ENCODE peak calls at places on chromosomes 2 and 18, in ten cellular contexts. F is tibial nerve; T is ascending aorta; E is tibial artery; S is dorsolateral prefrontal cortex; B is CD8-positive, alpha-beta T cell; L is cardiac muscle cell; Q is heart right ventricle; M is body of pancreas; K is ovary. H is an unnamed sample.

GRCh38 chr2:16649353-16650286 is 16.0 kb downstream of the CYRIA start:
- DNase-seq in F (no peak), T (no peak), E (no peak), S (no peak), B (no peak), L (no peak), Q (no peak), M (no peak), K (no peak), H (no peak)

GRCh38 chr2:234412726-234413125 is 84.2 kb downstream of the ARL4C start:
- DNase-seq in F (no peak), T (no peak), E (no peak), S (no peak), B (no peak), L (peak), Q (no peak), M (no peak), K (no peak), H (no peak)

GRCh38 chr2:109482371-109482841 is 131.4 kb downstream of the SEPTIN10 start:
- DNase-seq in F (no peak), T (no peak), E (no peak), S (no peak), B (no peak), L (peak), Q (no peak), M (no peak), K (peak), H (no peak)

GRCh38 chr2:226427538-226428307 is 371.9 kb downstream of the IRS1 start:
- DNase-seq in F (no peak), T (no peak), E (peak), S (no peak), B (no peak), L (peak), Q (no peak), M (no peak), K (no peak), H (no peak)

GRCh38 chr18:64110692-64111480 is 38.0 kb downstream of the LINC00305 start:
- DNase-seq in F (no peak), T (no peak), E (no peak), S (no peak), B (no peak), L (peak), Q (no peak), M (no peak), K (no peak), H (no peak)

GRCh38 chr2:128395640-128396499 is 77.2 kb upstream of the HS6ST1 start:
- DNase-seq in F (no peak), T (peak), E (peak), S (no peak), B (no peak), L (peak), Q (no peak), M (no peak), K (no peak), H (peak)

GRCh38 chr2:37671816-37672103 is 318 bp upstream of the CDC42EP3 start:
- DNase-seq in F (no peak), T (no peak), E (peak), S (no peak), B (no peak), L (no peak), Q (no peak), M (no peak), K (no peak), H (no peak)

GRCh38 chr2:187684181-187684580 is 129.9 kb upstream of the TFPI start:
- DNase-seq in F (no peak), T (no peak), E (no peak), S (no peak), B (no peak), L (no peak), Q (no peak), M (no peak), K (no peak), H (no peak)

GRCh38 chr2:40554665-40555294 is 102.9 kb upstream of the SLC8A1 start:
- DNase-seq in F (peak), T (peak), E (peak), S (no peak), B (no peak), L (peak), Q (peak), M (peak), K (peak), H (no peak)

GRCh38 chr2:214545881-214546280 is 135.0 kb downstream of the VWC2L start:
- DNase-seq in F (no peak), T (no peak), E (no peak), S (no peak), B (no peak), L (no peak), Q (no peak), M (no peak), K (no peak), H (no peak)

GRCh38 chr2:64644240-64645013 is 9.3 kb downstream of the SERTAD2 start:
- DNase-seq in F (peak), T (peak), E (peak), S (no peak), B (peak), L (peak), Q (peak), M (peak), K (peak), H (peak)

GRCh38 chr2:42336361-42336965 is 24.6 kb downstream of the COX7A2L start:
- DNase-seq in F (no peak), T (no peak), E (no peak), S (no peak), B (no peak), L (no peak), Q (no peak), M (no peak), K (no peak), H (no peak)

GRCh38 chr2:69847068-69847828 is 17.8 kb downstream of the GMCL1 start:
- DNase-seq in F (no peak), T (no peak), E (no peak), S (no peak), B (no peak), L (no peak), Q (no peak), M (no peak), K (no peak), H (no peak)

GRCh38 chr2:108257757-108258331 is 18.1 kb downstream of the SULT1C3 start:
- DNase-seq in F (no peak), T (no peak), E (no peak), S (no peak), B (no peak), L (no peak), Q (no peak), M (no peak), K (no peak), H (no peak)

GRCh38 chr18:75063615-75064512 is 145.1 kb downstream of the PTGR3 start:
- DNase-seq in F (no peak), T (no peak), E (no peak), S (no peak), B (no peak), L (no peak), Q (no peak), M (no peak), K (no peak), H (no peak)

GRCh38 chr2:149715005-149715592 is 127.5 kb upstream of the MMADHC start:
- DNase-seq in F (no peak), T (no peak), E (no peak), S (no peak), B (no peak), L (peak), Q (no peak), M (no peak), K (no peak), H (no peak)

GRCh38 chr2:219451626-219452360 is 17.1 kb downstream of the SPEG start:
- DNase-seq in F (no peak), T (peak), E (peak), S (no peak), B (no peak), L (peak), Q (peak), M (no peak), K (peak), H (peak)

GRCh38 chr2:188787661-188788044 is 186.5 kb upstream of the COL3A1 start:
- DNase-seq in F (no peak), T (no peak), E (no peak), S (no peak), B (no peak), L (peak), Q (no peak), M (no peak), K (no peak), H (no peak)

GRCh38 chr18:48842259-48843061 is 108.3 kb downstream of the SMAD7 start:
- DNase-seq in F (no peak), T (no peak), E (no peak), S (no peak), B (peak), L (peak), Q (peak), M (no peak), K (no peak), H (no peak)

GRCh38 chr2:159497256-159497655 is 119.1 kb downstream of the BAZ2B start:
- DNase-seq in F (peak), T (no peak), E (no peak), S (no peak), B (no peak), L (peak), Q (peak), M (no peak), K (no peak), H (no peak)

GRCh38 chr2:63544017-63544627 is 44.2 kb downstream of the WDPCP start:
- DNase-seq in F (no peak), T (no peak), E (no peak), S (no peak), B (no peak), L (peak), Q (no peak), M (no peak), K (no peak), H (no peak)

GRCh38 chr2:159054985-159055384 is 86.5 kb downstream of the TANC1 start:
- DNase-seq in F (no peak), T (no peak), E (no peak), S (no peak), B (no peak), L (no peak), Q (no peak), M (no peak), K (no peak), H (no peak)

GRCh38 chr2:6832995-6833604 is 32.6 kb downstream of the CMPK2 start:
- DNase-seq in F (no peak), T (no peak), E (no peak), S (no peak), B (no peak), L (no peak), Q (no peak), M (no peak), K (no peak), H (no peak)

GRCh38 chr2:46098606-46099005 is 198.6 kb upstream of the EPAS1 start:
- DNase-seq in F (no peak), T (no peak), E (no peak), S (no peak), B (no peak), L (peak), Q (no peak), M (no peak), K (no peak), H (no peak)

GRCh38 chr2:157056200-157056676 is 201.3 kb upstream of the GALNT5 start:
- DNase-seq in F (peak), T (no peak), E (no peak), S (no peak), B (no peak), L (peak), Q (no peak), M (no peak), K (no peak), H (no peak)

GRCh38 chr2:39837856-39838453 is 58.9 kb upstream of the THUMPD2 start:
- DNase-seq in F (no peak), T (no peak), E (no peak), S (no peak), B (no peak), L (peak), Q (no peak), M (peak), K (no peak), H (no peak)

GRCh38 chr18:58847383-58848071 is 17.1 kb upstream of the ZNF532 start:
- DNase-seq in F (no peak), T (no peak), E (no peak), S (no peak), B (no peak), L (no peak), Q (peak), M (peak), K (no peak), H (no peak)

GRCh38 chr18:9419956-9420631 is 55.2 kb upstream of the RALBP1 start:
- DNase-seq in F (no peak), T (no peak), E (no peak), S (no peak), B (no peak), L (peak), Q (no peak), M (no peak), K (no peak), H (no peak)

GRCh38 chr2:54903736-54904554 is 146.3 kb downstream of the RTN4 start:
- DNase-seq in F (no peak), T (peak), E (no peak), S (no peak), B (peak), L (peak), Q (no peak), M (no peak), K (no peak), H (no peak)

GRCh38 chr2:108548221-108549003 is 14.1 kb downstream of the LIMS1 start:
- DNase-seq in F (no peak), T (no peak), E (no peak), S (no peak), B (no peak), L (peak), Q (no peak), M (no peak), K (no peak), H (no peak)

GRCh38 chr2:106143495-106144215 is 50.4 kb downstream of the UXS1 start:
- DNase-seq in F (no peak), T (no peak), E (no peak), S (no peak), B (no peak), L (no peak), Q (no peak), M (no peak), K (no peak), H (no peak)

GRCh38 chr2:240402566-240403295 is 32.7 kb upstream of the GPC1 start:
- DNase-seq in F (no peak), T (peak), E (peak), S (no peak), B (no peak), L (no peak), Q (no peak), M (no peak), K (no peak), H (peak)

GRCh38 chr18:51053822-51054221 is 23.8 kb downstream of the SMAD4 start:
- DNase-seq in F (no peak), T (no peak), E (no peak), S (no peak), B (no peak), L (no peak), Q (no peak), M (no peak), K (no peak), H (no peak)

GRCh38 chr2:2846379-2847130 is 515.5 kb upstream of the MYT1L start:
- DNase-seq in F (no peak), T (no peak), E (peak), S (no peak), B (no peak), L (no peak), Q (peak), M (peak), K (peak), H (no peak)

GRCh38 chr2:96103906-96104861 is 12.2 kb downstream of the ADRA2B start:
- DNase-seq in F (no peak), T (peak), E (peak), S (peak), B (no peak), L (no peak), Q (peak), M (peak), K (no peak), H (peak)

GRCh38 chr2:176772816-176773215 is 439.8 kb upstream of the HNRNPA3 start:
- DNase-seq in F (no peak), T (no peak), E (no peak), S (no peak), B (no peak), L (no peak), Q (no peak), M (no peak), K (no peak), H (no peak)

GRCh38 chr2:136530154-136530553 is 235.2 kb upstream of the THSD7B start:
- DNase-seq in F (no peak), T (no peak), E (no peak), S (no peak), B (no peak), L (no peak), Q (no peak), M (no peak), K (no peak), H (no peak)

GRCh38 chr2:9665903-9666302 is 35.1 kb upstream of the YWHAQ start:
- DNase-seq in F (no peak), T (no peak), E (no peak), S (no peak), B (no peak), L (peak), Q (no peak), M (no peak), K (no peak), H (no peak)

GRCh38 chr2:138424436-138425140 is 77.0 kb upstream of the SPOPL start:
- DNase-seq in F (no peak), T (no peak), E (no peak), S (no peak), B (no peak), L (no peak), Q (no peak), M (no peak), K (no peak), H (no peak)

GRCh38 chr2:195543902-195544894 is 112.8 kb upstream of the SLC39A10 start:
- DNase-seq in F (no peak), T (no peak), E (no peak), S (no peak), B (no peak), L (peak), Q (no peak), M (no peak), K (no peak), H (no peak)
- H3K27ac ChIP-seq in F (no peak), T (no peak), E (no peak), S (no peak), B (no peak), L (no peak), Q (no peak), M (no peak), K (no peak), H (no peak)

GRCh38 chr2:151614606-151615306 is 119.5 kb downstream of the NEB start:
- DNase-seq in F (no peak), T (no peak), E (no peak), S (no peak), B (no peak), L (no peak), Q (no peak), M (no peak), K (no peak), H (no peak)
- TF ChIP-seq CTCF in F (no peak), T (no peak), E (peak), S (no peak), B (no peak), L (no peak), Q (peak), M (no peak), K (no peak), H (no peak)

GRCh38 chr2:1739322-1739957 is 4.9 kb downstream of the PXDN start:
- DNase-seq in F (no peak), T (no peak), E (no peak), S (no peak), B (no peak), L (no peak), Q (no peak), M (no peak), K (no peak), H (no peak)
- H3K27ac ChIP-seq in F (no peak), T (peak), E (peak), S (no peak), B (no peak), L (no peak), Q (peak), M (no peak), K (no peak), H (peak)

GRCh38 chr2:112254466-112255240 is at the start of gene ZC3H8:
- DNase-seq in F (peak), T (peak), E (peak), S (peak), B (peak), L (peak), Q (peak), M (peak), K (peak), H (peak)
- TF ChIP-seq CTCF in F (no peak), T (no peak), E (no peak), S (peak), B (no peak), L (no peak), Q (no peak), M (no peak), K (no peak), H (no peak)

GRCh38 chr2:230418341-230419016 is 2.5 kb downstream of the SP100 start:
- DNase-seq in F (no peak), T (no peak), E (no peak), S (no peak), B (no peak), L (peak), Q (no peak), M (no peak), K (no peak), H (no peak)
- H3K27ac ChIP-seq in F (peak), T (peak), E (peak), S (no peak), B (no peak), L (no peak), Q (peak), M (no peak), K (peak), H (peak)

DNA sequence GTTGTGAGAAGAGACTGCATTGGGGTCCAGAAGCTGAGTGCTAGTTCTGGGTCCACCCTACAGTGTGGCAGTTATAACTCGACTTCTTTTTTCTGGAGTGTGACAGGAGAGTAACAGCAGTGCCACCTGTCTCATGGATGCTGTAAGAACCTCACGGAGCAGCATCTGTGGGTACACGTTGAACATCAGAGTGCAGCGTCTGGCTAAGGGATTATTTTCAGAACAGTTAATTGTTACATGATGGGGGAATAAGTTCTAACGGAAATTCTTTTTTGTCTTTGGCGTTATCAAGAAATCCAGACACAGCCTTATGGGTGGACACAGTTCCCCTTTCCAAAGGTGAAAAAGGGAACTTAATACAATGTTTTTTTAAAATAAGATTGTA is 28.3 kb upstream of the TOGARAM2 start:
- DNase-seq in F (peak), T (no peak), E (no peak), S (no peak), B (no peak), L (no peak), Q (no peak), M (no peak), K (no peak), H (no peak)
- TF ChIP-seq CTCF in F (no peak), T (no peak), E (no peak), S (no peak), B (no peak), L (no peak), Q (no peak), M (no peak), K (no peak), H (no peak)

GRCh38 chr18:69898241-69898861 is 49.3 kb downstream of the CD226 start:
- DNase-seq in F (no peak), T (no peak), E (no peak), S (no peak), B (peak), L (peak), Q (no peak), M (no peak), K (no peak), H (no peak)
- H3K27ac ChIP-seq in F (no peak), T (no peak), E (no peak), S (no peak), B (peak), L (no peak), Q (no peak), M (no peak), K (no peak), H (no peak)